ENCODE peak calls at places on chromosomes 1 and 21, in seven cellular contexts. I is CD4-positive, CD25-positive, alpha-beta regulatory T cell; V is activated gamma-delta T cell treated with Interleukin-2 at 50 U/mL for 16 hours; H is naive thymus-derived CD8-positive, alpha-beta T cell; Q is fibroblast of pulmonary artery; K is CD8-positive, alpha-beta memory T cell; J is PC-9. M is an unnamed sample.

GRCh38 chr1:206587904-206588303 is 24.4 kb downstream of the EIF2D start:
- DNase-seq in I (no peak), V (no peak), H (no peak), Q (no peak), K (no peak), J (no peak), M (no peak)

GRCh38 chr1:99849413-99849743 is 783 bp upstream of the AGL start:
- DNase-seq in I (no peak), V (no peak), H (no peak), Q (peak), K (no peak), J (no peak), M (no peak)

GRCh38 chr1:11486610-11487009 is 7.7 kb downstream of the DISP3 start:
- DNase-seq in I (no peak), V (no peak), H (no peak), Q (no peak), K (no peak), J (no peak), M (no peak)

GRCh38 chr1:242140871-242141270 is 142.0 kb upstream of the MAP1LC3C start:
- DNase-seq in I (no peak), V (no peak), H (no peak), Q (no peak), K (no peak), J (no peak), M (no peak)

GRCh38 chr1:192951961-192952460 is 107.1 kb downstream of the UCHL5 start:
- DNase-seq in I (no peak), V (no peak), H (no peak), Q (peak), K (no peak), J (no peak), M (peak)

GRCh38 chr21:45074818-45075605 is 632 bp downstream of the ADARB1 start:
- DNase-seq in I (peak), V (no peak), H (no peak), Q (peak), K (no peak), J (peak), M (peak)

GRCh38 chr1:178870944-178871343 is at the start of gene ANGPTL1:
- DNase-seq in I (no peak), V (no peak), H (no peak), Q (peak), K (no peak), J (no peak), M (peak)

GRCh38 chr1:63593887-63594617 is 841 bp downstream of the PGM1 start:
- DNase-seq in I (peak), V (peak), H (peak), Q (peak), K (peak), J (peak), M (peak)

GRCh38 chr1:113255728-113256347 is 134.5 kb upstream of the MAGI3 start:
- DNase-seq in I (no peak), V (no peak), H (no peak), Q (no peak), K (no peak), J (peak), M (no peak)

GRCh38 chr21:33760641-33761103 is 118.4 kb downstream of the ITSN1 start:
- DNase-seq in I (no peak), V (no peak), H (no peak), Q (peak), K (no peak), J (no peak), M (peak)

GRCh38 chr1:43296207-43296606 is 4.6 kb upstream of the TIE1 start:
- DNase-seq in I (no peak), V (no peak), H (no peak), Q (no peak), K (no peak), J (no peak), M (no peak)

GRCh38 chr1:155466996-155467395 is 95.6 kb downstream of the ASH1L start:
- DNase-seq in I (no peak), V (no peak), H (no peak), Q (peak), K (no peak), J (no peak), M (peak)

GRCh38 chr1:205497351-205497750 is 7.1 kb upstream of the CDK18 start:
- DNase-seq in I (no peak), V (no peak), H (no peak), Q (no peak), K (no peak), J (no peak), M (no peak)

GRCh38 chr1:164695956-164696665 is 137.1 kb downstream of the PBX1 start:
- DNase-seq in I (no peak), V (no peak), H (no peak), Q (no peak), K (no peak), J (no peak), M (no peak)

GRCh38 chr1:71557138-71557537 is 476.3 kb upstream of the ZRANB2 start:
- DNase-seq in I (no peak), V (no peak), H (no peak), Q (peak), K (no peak), J (no peak), M (no peak)

GRCh38 chr1:41545996-41546938 is 61.8 kb upstream of the EDN2 start:
- DNase-seq in I (no peak), V (no peak), H (no peak), Q (peak), K (no peak), J (no peak), M (no peak)

GRCh38 chr1:61223140-61223539 is 140.8 kb downstream of the NFIA start:
- DNase-seq in I (no peak), V (no peak), H (no peak), Q (no peak), K (no peak), J (no peak), M (no peak)

GRCh38 chr21:42755766-42756579 is 102.6 kb downstream of the PDE9A start:
- DNase-seq in I (no peak), V (no peak), H (no peak), Q (no peak), K (no peak), J (no peak), M (no peak)

GRCh38 chr1:43345119-43345518 is 7.5 kb downstream of the MPL start:
- DNase-seq in I (no peak), V (no peak), H (no peak), Q (no peak), K (no peak), J (no peak), M (no peak)

GRCh38 chr1:39086386-39087108 is 60.4 kb downstream of the NDUFS5 start:
- DNase-seq in I (no peak), V (no peak), H (no peak), Q (no peak), K (no peak), J (no peak), M (no peak)

GRCh38 chr1:1033009-1033587 is 13.2 kb downstream of the AGRN start:
- DNase-seq in I (peak), V (peak), H (peak), Q (peak), K (peak), J (no peak), M (peak)

M was measured in fibroblast of villous mesenchyme.